ENCODE peak calls at places on chromosome 3, in six cellular contexts. K is lower lobe of right lung, F is BJ, B is fibroblast of the aortic adventitia, A is foreskin fibroblast, W is AG04450. Z is an unnamed sample.
A peak's percentile ranks its signal among the peaks of the same experiment; 100 is the strongest.

GRCh38 chr3:37087870-37088269 is 86.5 kb downstream of the LRRFIP2 start:
- DNase-seq in K (no peak), F (no peak), B (no peak), A (no peak), W (no peak), Z (no peak)

GRCh38 chr3:49238274-49239127 is 38.5 kb downstream of the C3orf62 start:
- DNase-seq in K (no peak), F (no peak), B (peak; percentile 89), A (peak; percentile 57), W (no peak), Z (no peak)

GRCh38 chr3:127792664-127793292 is 29.5 kb downstream of the MGLL start:
- DNase-seq in K (no peak), F (peak; percentile 94), B (peak; percentile 98), A (peak; percentile 99), W (peak; percentile 95), Z (no peak)

GRCh38 chr3:155889952-155890351 is 19.5 kb downstream of the GMPS start:
- DNase-seq in K (no peak), F (no peak), B (no peak), A (no peak), W (no peak), Z (no peak)

GRCh38 chr3:123767020-123767394 is 117.1 kb downstream of the MYLK start:
- DNase-seq in K (no peak), F (no peak), B (no peak), A (no peak), W (no peak), Z (no peak)

GRCh38 chr3:73389104-73389809 is 235.5 kb downstream of the PDZRN3 start:
- DNase-seq in K (no peak), F (no peak), B (peak; percentile 47), A (peak; percentile 20), W (no peak), Z (no peak)

GRCh38 chr3:192207661-192208060 is 519.7 kb downstream of the FGF12 start:
- DNase-seq in K (peak; percentile 48), F (no peak), B (no peak), A (no peak), W (no peak), Z (no peak)

GRCh38 chr3:35936571-35936970 is 297.2 kb downstream of the ARPP21 start:
- DNase-seq in K (no peak), F (no peak), B (peak; percentile 78), A (peak; percentile 60), W (no peak), Z (no peak)

GRCh38 chr3:130963878-130964277 is 62.7 kb downstream of the ASTE1 start:
- DNase-seq in K (no peak), F (peak; percentile 68), B (peak; percentile 96), A (peak; percentile 92), W (peak; percentile 82), Z (no peak)

GRCh38 chr3:106428565-106428994 is 559.8 kb upstream of the CBLB start:
- DNase-seq in K (no peak), F (peak; percentile 98), B (peak; percentile 99), A (peak; percentile 94), W (peak; percentile 92), Z (no peak)

GRCh38 chr3:114973576-114973975 is 173.5 kb downstream of the ZBTB20 start:
- DNase-seq in K (no peak), F (no peak), B (no peak), A (no peak), W (no peak), Z (no peak)

GRCh38 chr3:51992017-51992682 is 3.5 kb downstream of the RPL29 start:
- DNase-seq in K (no peak), F (no peak), B (no peak), A (no peak), W (no peak), Z (no peak)

GRCh38 chr3:51995346-51996156 is at the start of gene RPL29:
- DNase-seq in K (peak; percentile 93), F (peak; percentile 76), B (peak; percentile 98), A (peak; percentile 94), W (peak; percentile 88), Z (peak; percentile 90)

GRCh38 chr3:51997935-51998596 is 2.4 kb upstream of the RPL29 start:
- DNase-seq in K (no peak), F (no peak), B (no peak), A (no peak), W (no peak), Z (no peak)

GRCh38 chr3:51997172-51997571 is 1.5 kb upstream of the RPL29 start:
- DNase-seq in K (no peak), F (no peak), B (no peak), A (no peak), W (no peak), Z (no peak)

DNA sequence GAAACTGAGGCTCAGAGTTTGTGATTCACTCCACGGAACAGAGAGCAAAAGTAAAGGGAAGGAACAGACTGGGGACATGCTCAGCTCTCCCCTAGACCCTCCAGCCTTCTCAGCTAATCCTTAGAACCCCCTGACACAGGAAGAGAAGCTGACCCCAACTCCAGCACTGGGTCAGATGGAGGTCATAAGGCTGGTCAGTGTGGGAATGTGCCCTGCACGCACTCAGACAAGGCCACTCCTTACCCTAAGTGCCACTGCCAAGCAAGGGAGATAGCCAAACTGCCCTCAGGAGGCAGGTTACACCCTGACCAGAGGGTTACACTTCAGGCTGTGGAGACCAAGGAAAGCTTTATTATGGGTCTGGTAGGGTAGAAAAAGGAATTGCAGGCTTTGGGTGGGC is 1.2 kb downstream of the RPL29 start:
- DNase-seq in K (no peak), F (no peak), B (no peak), A (no peak), W (no peak), Z (no peak)
- H3K4me3 ChIP-seq in K (peak overlapping the region; percentile 80), F (peak overlapping the region; percentile 91), B (peak overlapping the region; percentile 80), A (peak overlapping the region; percentile 93), W (peak overlapping the region; percentile 76), Z (peak overlapping the region; percentile 89)

GRCh38 chr3:12285003-12285555 is 3.8 kb upstream of the PPARG start:
- DNase-seq in K (no peak), F (no peak), B (no peak), A (no peak), W (no peak), Z (no peak)

GRCh38 chr3:12286504-12286903 is 2.4 kb upstream of the PPARG start:
- DNase-seq in K (no peak), F (no peak), B (no peak), A (no peak), W (no peak), Z (no peak)

GRCh38 chr3:12287727-12288465 is 974 bp upstream of the PPARG start:
- DNase-seq in K (peak; percentile 70), F (no peak), B (peak; percentile 39), A (peak; percentile 56), W (no peak), Z (no peak)

GRCh38 chr3:12288466-12289129 is at the start of gene PPARG:
- DNase-seq in K (peak; percentile 62), F (no peak), B (no peak), A (no peak), W (no peak), Z (no peak)

DNA sequence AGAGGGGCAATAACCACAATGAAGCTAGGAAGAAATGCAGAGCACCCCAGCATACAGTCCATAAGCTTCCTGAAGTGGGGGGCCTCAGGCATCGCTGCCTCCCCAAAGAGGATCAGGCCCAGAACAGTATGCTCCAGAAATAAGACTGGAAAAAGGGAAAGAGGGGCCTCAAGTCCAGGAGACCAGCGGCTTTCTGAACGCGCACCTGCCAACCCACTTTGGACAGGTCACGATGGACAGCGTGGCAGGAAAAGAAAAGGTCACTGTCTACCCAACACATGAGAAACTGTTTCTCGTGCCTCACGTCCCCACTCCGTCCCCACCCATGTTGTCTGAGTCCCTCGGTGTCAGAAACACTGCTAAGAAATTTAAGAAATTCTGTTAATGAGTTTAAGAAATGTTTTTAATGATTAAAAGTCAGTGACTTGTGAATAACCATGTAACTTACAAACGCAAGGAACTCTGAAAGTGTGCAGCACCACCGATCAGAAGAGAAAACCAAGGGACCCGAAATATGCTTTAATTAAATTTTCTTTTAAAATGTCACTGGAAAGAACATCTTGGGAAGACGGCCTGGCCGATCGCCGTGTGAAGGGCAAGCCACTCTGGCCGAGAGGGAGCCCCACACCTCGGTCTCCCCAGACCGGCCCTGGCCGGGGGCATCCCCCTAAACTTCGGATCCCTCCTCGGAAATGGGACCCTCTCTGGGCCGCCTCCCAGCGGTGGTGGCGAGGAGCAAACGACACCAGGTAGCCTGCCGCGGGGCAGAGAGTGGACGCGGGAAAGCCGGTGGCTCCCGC is 1.7 kb upstream of the PPARG start:
- DNase-seq in K (peak; percentile 52), F (no peak), B (peak; percentile 16), A (no peak), W (no peak), Z (no peak)
- H3K4me3 ChIP-seq in K (peak overlapping the region; percentile 75), F (peak overlapping the region; percentile 40), B (peak overlapping the region; percentile 68), A (peak overlapping the region; percentile 60), W (peak overlapping the region; percentile 57), Z (peak overlapping the region; percentile 43)

GRCh38 chr3:147408180-147409105 is 722 bp upstream of the ZIC1 start:
- DNase-seq in K (no peak), F (no peak), B (no peak), A (no peak), W (no peak), Z (no peak)

GRCh38 chr3:147411235-147411607 is 2.1 kb downstream of the ZIC1 start:
- DNase-seq in K (no peak), F (no peak), B (peak; percentile 55), A (no peak), W (no peak), Z (no peak)

GRCh38 chr3:147410518-147411234 is 1.5 kb downstream of the ZIC1 start:
- DNase-seq in K (no peak), F (peak; percentile 51), B (peak; percentile 41), A (peak; percentile 34), W (no peak), Z (no peak)

GRCh38 chr3:147410126-147410517 is 957 bp downstream of the ZIC1 start:
- DNase-seq in K (no peak), F (no peak), B (no peak), A (no peak), W (no peak), Z (no peak)

GRCh38 chr3:147409143-147410121 is at the start of gene ZIC1:
- DNase-seq in K (no peak), F (peak; percentile 26), B (no peak), A (no peak), W (no peak), Z (no peak)
- H3K4me3 ChIP-seq in K (peak within 1 kb of the TSS; percentile 39), F (peak within 1 kb of the TSS; percentile 60), B (no peak within 1 kb of the TSS), A (peak within 1 kb of the TSS; percentile 59), W (no peak within 1 kb of the TSS), Z (no peak within 1 kb of the TSS)

DNA sequence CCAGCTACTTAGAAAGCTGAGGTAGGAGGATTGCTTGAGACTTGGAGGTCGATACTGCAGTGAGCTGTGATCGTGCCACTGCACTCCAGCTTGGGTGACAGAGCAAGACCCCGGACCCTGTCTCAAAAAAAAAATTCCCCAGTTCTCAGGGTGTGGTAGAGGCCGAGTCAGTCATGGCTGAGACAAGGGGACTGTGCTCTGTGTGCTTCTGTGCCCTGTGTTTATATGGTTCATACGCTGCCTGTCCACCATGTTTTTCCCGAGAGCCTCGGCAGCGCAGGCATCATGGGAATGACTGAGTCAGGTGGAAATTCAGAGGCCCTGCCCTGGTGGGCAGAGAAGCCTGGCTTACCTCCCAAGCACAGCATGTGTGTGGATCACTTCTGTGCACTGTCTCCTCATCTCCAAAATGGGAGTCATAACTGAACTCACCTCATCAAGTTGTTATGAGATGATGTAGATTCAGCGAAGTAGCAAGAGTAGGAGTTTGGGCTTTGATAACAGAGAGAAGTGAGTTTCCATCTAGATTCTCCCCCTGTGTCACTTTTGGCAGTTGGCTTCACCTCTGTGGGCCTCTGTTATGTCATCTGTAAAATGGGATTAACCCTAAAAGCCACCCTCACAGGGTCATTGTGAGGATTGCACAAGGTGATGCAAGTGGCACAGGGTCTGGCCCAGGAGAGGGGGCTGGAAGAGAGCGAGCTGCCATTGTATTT is 56.9 kb downstream of the FLNB start:
- DNase-seq in K (no peak), F (no peak), B (no peak), A (no peak), W (no peak), Z (no peak)
- H3K4me3 ChIP-seq in K (no peak overlapping the region), F (no peak overlapping the region), B (no peak overlapping the region), A (no peak overlapping the region), W (no peak overlapping the region), Z (no peak overlapping the region)